ENCODE peak calls at places on chromosomes 6 and 20, in ten cellular contexts. One of them, this sample, is unnamed. For H3K36me3, the result is how much of the 10 kb centered on the place peaks cover.

GRCh38 chr6:125839471-125839870 is 48.7 kb downstream of the NCOA7 start:
- DNase-seq in cardiac muscle cell: no peak
- DNase-seq in aorta: no peak
- DNase-seq in GM23338: no peak
- DNase-seq in PC-9: no peak
- DNase-seq in SJSA1: no peak
- DNase-seq in brain microvascular endothelial cell: peak
- DNase-seq in tibial artery: no peak
- DNase-seq in tibial nerve: no peak
- DNase-seq in psoas muscle: no peak
- DNase-seq in this sample: no peak

GRCh38 chr6:166946125-166946524 is 10.2 kb downstream of the RNASET2 start:
- DNase-seq in aorta: peak
- DNase-seq in PC-9: no peak
- DNase-seq in psoas muscle: no peak
- DNase-seq in GM23338: no peak
- DNase-seq in tibial nerve: no peak
- DNase-seq in brain microvascular endothelial cell: no peak
- DNase-seq in SJSA1: no peak
- DNase-seq in cardiac muscle cell: no peak
- DNase-seq in tibial artery: no peak
- DNase-seq in this sample: no peak

GRCh38 chr6:163741342-163741741 is 326.8 kb downstream of the QKI start:
- DNase-seq in SJSA1: no peak
- DNase-seq in cardiac muscle cell: no peak
- DNase-seq in tibial artery: no peak
- DNase-seq in aorta: no peak
- DNase-seq in brain microvascular endothelial cell: no peak
- DNase-seq in GM23338: no peak
- DNase-seq in PC-9: no peak
- DNase-seq in tibial nerve: no peak
- DNase-seq in psoas muscle: no peak
- DNase-seq in this sample: no peak

GRCh38 chr6:101840100-101840499 is 446.6 kb downstream of the GRIK2 start:
- DNase-seq in cardiac muscle cell: no peak
- DNase-seq in GM23338: no peak
- DNase-seq in aorta: no peak
- DNase-seq in SJSA1: no peak
- DNase-seq in tibial artery: no peak
- DNase-seq in tibial nerve: no peak
- DNase-seq in brain microvascular endothelial cell: no peak
- DNase-seq in PC-9: no peak
- DNase-seq in psoas muscle: no peak
- DNase-seq in this sample: no peak

GRCh38 chr6:15033850-15034203 is 212.0 kb upstream of the JARID2 start:
- DNase-seq in psoas muscle: no peak
- DNase-seq in tibial artery: no peak
- DNase-seq in cardiac muscle cell: no peak
- DNase-seq in brain microvascular endothelial cell: no peak
- DNase-seq in SJSA1: no peak
- DNase-seq in tibial nerve: no peak
- DNase-seq in PC-9: no peak
- DNase-seq in aorta: no peak
- DNase-seq in GM23338: no peak
- DNase-seq in this sample: no peak

GRCh38 chr6:31405996-31406395 is 2.6 kb downstream of the MICA start:
- DNase-seq in brain microvascular endothelial cell: no peak
- DNase-seq in SJSA1: no peak
- DNase-seq in cardiac muscle cell: no peak
- DNase-seq in PC-9: no peak
- DNase-seq in psoas muscle: no peak
- DNase-seq in GM23338: no peak
- DNase-seq in aorta: no peak
- DNase-seq in tibial nerve: no peak
- DNase-seq in tibial artery: no peak
- DNase-seq in this sample: no peak

GRCh38 chr6:154874684-154875594 is 120.2 kb upstream of the TIAM2 start:
- DNase-seq in SJSA1: no peak
- DNase-seq in GM23338: peak
- DNase-seq in tibial nerve: no peak
- DNase-seq in tibial artery: no peak
- DNase-seq in aorta: no peak
- DNase-seq in brain microvascular endothelial cell: no peak
- DNase-seq in psoas muscle: no peak
- DNase-seq in cardiac muscle cell: no peak
- DNase-seq in PC-9: no peak
- DNase-seq in this sample: no peak

GRCh38 chr6:35368038-35368887 is 25.9 kb downstream of the PPARD start:
- DNase-seq in PC-9: peak
- DNase-seq in tibial artery: no peak
- DNase-seq in GM23338: no peak
- DNase-seq in psoas muscle: no peak
- DNase-seq in brain microvascular endothelial cell: peak
- DNase-seq in cardiac muscle cell: no peak
- DNase-seq in aorta: peak
- DNase-seq in tibial nerve: no peak
- DNase-seq in SJSA1: peak
- DNase-seq in this sample: no peak

GRCh38 chr6:33755070-33755869 is 8.6 kb upstream of the IP6K3 start:
- DNase-seq in cardiac muscle cell: no peak
- DNase-seq in psoas muscle: no peak
- DNase-seq in tibial nerve: no peak
- DNase-seq in tibial artery: no peak
- DNase-seq in GM23338: no peak
- DNase-seq in brain microvascular endothelial cell: no peak
- DNase-seq in SJSA1: no peak
- DNase-seq in PC-9: peak
- DNase-seq in aorta: no peak
- DNase-seq in this sample: no peak

GRCh38 chr20:33444797-33445560 is 1.4 kb upstream of the SNTA1 start:
- DNase-seq in tibial artery: no peak
- DNase-seq in PC-9: no peak
- DNase-seq in brain microvascular endothelial cell: no peak
- DNase-seq in aorta: no peak
- DNase-seq in psoas muscle: no peak
- DNase-seq in cardiac muscle cell: peak
- DNase-seq in GM23338: peak
- DNase-seq in SJSA1: no peak
- DNase-seq in tibial nerve: no peak
- DNase-seq in this sample: peak

GRCh38 chr6:40962241-40962640 is 76.8 kb downstream of the UNC5CL start:
- DNase-seq in GM23338: no peak
- DNase-seq in tibial nerve: no peak
- DNase-seq in tibial artery: no peak
- DNase-seq in brain microvascular endothelial cell: peak
- DNase-seq in cardiac muscle cell: no peak
- DNase-seq in aorta: no peak
- DNase-seq in SJSA1: peak
- DNase-seq in psoas muscle: no peak
- DNase-seq in PC-9: peak
- DNase-seq in this sample: no peak

GRCh38 chr6:3899061-3899460 is 49.9 kb downstream of the FAM50B start:
- DNase-seq in aorta: no peak
- DNase-seq in SJSA1: no peak
- DNase-seq in PC-9: no peak
- DNase-seq in tibial nerve: no peak
- DNase-seq in brain microvascular endothelial cell: no peak
- DNase-seq in psoas muscle: no peak
- DNase-seq in GM23338: no peak
- DNase-seq in tibial artery: no peak
- DNase-seq in cardiac muscle cell: no peak
- DNase-seq in this sample: no peak

GRCh38 chr6:156933201-156934053 is 156.2 kb downstream of the ARID1B start:
- DNase-seq in psoas muscle: no peak
- DNase-seq in aorta: no peak
- DNase-seq in brain microvascular endothelial cell: no peak
- DNase-seq in cardiac muscle cell: peak
- DNase-seq in SJSA1: no peak
- DNase-seq in tibial nerve: no peak
- DNase-seq in GM23338: peak
- DNase-seq in PC-9: no peak
- DNase-seq in tibial artery: no peak
- DNase-seq in this sample: peak

GRCh38 chr6:39770476-39770875 is 21.7 kb upstream of the DAAM2 start:
- DNase-seq in SJSA1: no peak
- DNase-seq in tibial artery: no peak
- DNase-seq in psoas muscle: no peak
- DNase-seq in cardiac muscle cell: no peak
- DNase-seq in tibial nerve: no peak
- DNase-seq in aorta: no peak
- DNase-seq in GM23338: no peak
- DNase-seq in brain microvascular endothelial cell: no peak
- DNase-seq in PC-9: no peak
- DNase-seq in this sample: no peak

GRCh38 chr6:30258204-30258603 is 45.0 kb upstream of the TRIM26 start:
- DNase-seq in tibial artery: no peak
- DNase-seq in psoas muscle: no peak
- DNase-seq in PC-9: no peak
- DNase-seq in tibial nerve: no peak
- DNase-seq in SJSA1: no peak
- DNase-seq in cardiac muscle cell: no peak
- DNase-seq in brain microvascular endothelial cell: no peak
- DNase-seq in GM23338: peak
- DNase-seq in aorta: no peak
- DNase-seq in this sample: no peak

GRCh38 chr6:144435602-144436426 is 150.7 kb downstream of the UTRN start:
- DNase-seq in SJSA1: no peak
- DNase-seq in aorta: no peak
- DNase-seq in cardiac muscle cell: no peak
- DNase-seq in psoas muscle: no peak
- DNase-seq in brain microvascular endothelial cell: no peak
- DNase-seq in tibial artery: no peak
- DNase-seq in tibial nerve: no peak
- DNase-seq in GM23338: no peak
- DNase-seq in PC-9: no peak
- DNase-seq in this sample: no peak
- H3K36me3 ChIP-seq in SJSA1: half or more
- H3K36me3 ChIP-seq in aorta: under half
- H3K36me3 ChIP-seq in cardiac muscle cell: under half
- H3K36me3 ChIP-seq in psoas muscle: under half
- H3K36me3 ChIP-seq in brain microvascular endothelial cell: under half
- H3K36me3 ChIP-seq in tibial artery: half or more
- H3K36me3 ChIP-seq in tibial nerve: under half
- H3K36me3 ChIP-seq in GM23338: under half
- H3K36me3 ChIP-seq in PC-9: under half
- H3K36me3 ChIP-seq in this sample: under half

DNA sequence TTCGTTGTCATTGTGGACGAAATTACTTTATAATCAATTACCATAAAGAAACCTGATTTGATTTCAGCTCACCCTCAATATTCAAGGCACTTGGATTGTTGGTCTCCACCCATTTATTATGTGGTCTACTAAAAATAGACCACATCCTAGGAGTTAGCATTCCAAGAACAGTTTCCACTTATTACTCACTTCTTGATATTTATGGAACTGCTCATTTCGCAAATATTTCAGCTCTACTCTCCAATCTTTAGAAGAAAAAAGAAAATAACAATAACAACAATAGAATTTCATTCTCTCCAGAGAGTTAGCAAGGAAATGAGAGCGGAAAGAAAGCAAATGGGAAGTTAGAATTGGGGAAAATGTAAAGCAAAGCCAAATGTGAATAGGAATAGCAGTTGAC is 26.2 kb upstream of the HDAC2 start:
- DNase-seq in tibial nerve: no peak
- DNase-seq in aorta: no peak
- DNase-seq in cardiac muscle cell: no peak
- DNase-seq in psoas muscle: no peak
- DNase-seq in PC-9: peak
- DNase-seq in GM23338: no peak
- DNase-seq in SJSA1: no peak
- DNase-seq in tibial artery: no peak
- DNase-seq in brain microvascular endothelial cell: peak
- DNase-seq in this sample: no peak
- H3K4me3 ChIP-seq in tibial nerve: no peak
- H3K4me3 ChIP-seq in aorta: no peak
- H3K4me3 ChIP-seq in cardiac muscle cell: no peak
- H3K4me3 ChIP-seq in psoas muscle: no peak
- H3K4me3 ChIP-seq in PC-9: no peak
- H3K4me3 ChIP-seq in GM23338: no peak
- H3K4me3 ChIP-seq in SJSA1: peak
- H3K4me3 ChIP-seq in tibial artery: no peak
- H3K4me3 ChIP-seq in brain microvascular endothelial cell: no peak
- H3K4me3 ChIP-seq in this sample: no peak

GRCh38 chr6:16658661-16659060 is 102.6 kb downstream of the ATXN1 start:
- DNase-seq in cardiac muscle cell: no peak
- DNase-seq in SJSA1: no peak
- DNase-seq in tibial nerve: no peak
- DNase-seq in psoas muscle: no peak
- DNase-seq in PC-9: no peak
- DNase-seq in GM23338: no peak
- DNase-seq in tibial artery: no peak
- DNase-seq in aorta: no peak
- DNase-seq in brain microvascular endothelial cell: no peak
- DNase-seq in this sample: no peak
- H3K27ac ChIP-seq in cardiac muscle cell: peak
- H3K27ac ChIP-seq in SJSA1: no peak
- H3K27ac ChIP-seq in tibial nerve: no peak
- H3K27ac ChIP-seq in psoas muscle: peak
- H3K27ac ChIP-seq in PC-9: no peak
- H3K27ac ChIP-seq in GM23338: no peak
- H3K27ac ChIP-seq in tibial artery: no peak
- H3K27ac ChIP-seq in aorta: no peak
- H3K27ac ChIP-seq in brain microvascular endothelial cell: no peak
- H3K27ac ChIP-seq in this sample: no peak

GRCh38 chr6:111013144-111013905 is 31.5 kb downstream of the RPF2 start:
- DNase-seq in aorta: no peak
- DNase-seq in GM23338: no peak
- DNase-seq in PC-9: no peak
- DNase-seq in cardiac muscle cell: no peak
- DNase-seq in tibial artery: no peak
- DNase-seq in SJSA1: no peak
- DNase-seq in psoas muscle: no peak
- DNase-seq in brain microvascular endothelial cell: no peak
- DNase-seq in tibial nerve: no peak
- DNase-seq in this sample: no peak

GRCh38 chr6:111015656-111016190 is 33.9 kb downstream of the RPF2 start:
- DNase-seq in psoas muscle: no peak
- DNase-seq in aorta: no peak
- DNase-seq in PC-9: no peak
- DNase-seq in SJSA1: no peak
- DNase-seq in brain microvascular endothelial cell: no peak
- DNase-seq in tibial artery: no peak
- DNase-seq in cardiac muscle cell: no peak
- DNase-seq in tibial nerve: no peak
- DNase-seq in GM23338: no peak
- DNase-seq in this sample: no peak

GRCh38 chr6:111011360-111012142 is 29.7 kb downstream of the RPF2 start:
- DNase-seq in tibial nerve: peak
- DNase-seq in brain microvascular endothelial cell: peak
- DNase-seq in cardiac muscle cell: peak
- DNase-seq in PC-9: no peak
- DNase-seq in psoas muscle: no peak
- DNase-seq in aorta: no peak
- DNase-seq in SJSA1: no peak
- DNase-seq in tibial artery: no peak
- DNase-seq in GM23338: peak
- DNase-seq in this sample: peak

GRCh38 chr6:111012143-111012452 is 30.3 kb downstream of the RPF2 start:
- DNase-seq in SJSA1: no peak
- DNase-seq in PC-9: no peak
- DNase-seq in tibial nerve: no peak
- DNase-seq in cardiac muscle cell: no peak
- DNase-seq in aorta: no peak
- DNase-seq in GM23338: no peak
- DNase-seq in brain microvascular endothelial cell: no peak
- DNase-seq in tibial artery: no peak
- DNase-seq in psoas muscle: no peak
- DNase-seq in this sample: no peak
- H3K36me3 ChIP-seq in SJSA1: half or more
- H3K36me3 ChIP-seq in PC-9: under half
- H3K36me3 ChIP-seq in tibial nerve: under half
- H3K36me3 ChIP-seq in cardiac muscle cell: under half
- H3K36me3 ChIP-seq in aorta: under half
- H3K36me3 ChIP-seq in GM23338: half or more
- H3K36me3 ChIP-seq in brain microvascular endothelial cell: under half
- H3K36me3 ChIP-seq in tibial artery: under half
- H3K36me3 ChIP-seq in psoas muscle: under half
- H3K36me3 ChIP-seq in this sample: under half

This sample was measured in body of pancreas.